ENCODE peak calls at places on chromosomes 7 and 10, in four cellular contexts. One of them, this sample, is unnamed.

GRCh38 chr10:43863859-43864591 is 215.3 kb upstream of the ZNF32 start:
- DNase-seq in mesendoderm: no peak
- DNase-seq in astrocyte of the spinal cord: peak; percentile 83
- DNase-seq in AG08396: peak; percentile 69
- DNase-seq in this sample: peak; percentile 85

GRCh38 chr7:158049271-158049670 is 538.4 kb downstream of the PTPRN2 start:
- DNase-seq in astrocyte of the spinal cord: no peak
- DNase-seq in mesendoderm: no peak
- DNase-seq in AG08396: no peak
- DNase-seq in this sample: no peak

GRCh38 chr7:82319674-82320118 is 123.9 kb downstream of the CACNA2D1 start:
- DNase-seq in AG08396: peak; percentile 51
- DNase-seq in astrocyte of the spinal cord: peak; percentile 88
- DNase-seq in mesendoderm: peak; percentile 30
- DNase-seq in this sample: peak; percentile 88

GRCh38 chr7:92987095-92987494 is 130.7 kb downstream of the SAMD9 start:
- DNase-seq in mesendoderm: no peak
- DNase-seq in AG08396: peak; percentile 19
- DNase-seq in astrocyte of the spinal cord: peak; percentile 67
- DNase-seq in this sample: peak; percentile 85

GRCh38 chr10:14602807-14603538 is 171.7 kb downstream of the FAM107B start:
- DNase-seq in AG08396: no peak
- DNase-seq in mesendoderm: peak; percentile 34
- DNase-seq in astrocyte of the spinal cord: peak; percentile 28
- DNase-seq in this sample: peak; percentile 12

GRCh38 chr7:117220836-117221235 is 102.0 kb downstream of the WNT2 start:
- DNase-seq in mesendoderm: peak; percentile 14
- DNase-seq in astrocyte of the spinal cord: no peak
- DNase-seq in AG08396: no peak
- DNase-seq in this sample: no peak

GRCh38 chr10:44963772-44964633 is 4.4 kb downstream of the RASSF4 start:
- DNase-seq in AG08396: no peak
- DNase-seq in mesendoderm: no peak
- DNase-seq in astrocyte of the spinal cord: no peak
- DNase-seq in this sample: no peak

GRCh38 chr10:70462349-70462984 is 16.1 kb upstream of the PALD1 start:
- DNase-seq in mesendoderm: no peak
- DNase-seq in AG08396: no peak
- DNase-seq in astrocyte of the spinal cord: no peak
- DNase-seq in this sample: no peak

GRCh38 chr7:44995555-44996493 is 4.2 kb upstream of the CCM2 start:
- DNase-seq in AG08396: no peak
- DNase-seq in mesendoderm: no peak
- DNase-seq in astrocyte of the spinal cord: no peak
- DNase-seq in this sample: no peak

GRCh38 chr10:118002581-118002980 is 44.2 kb downstream of the RAB11FIP2 start:
- DNase-seq in astrocyte of the spinal cord: peak; percentile 35
- DNase-seq in mesendoderm: peak; percentile 69
- DNase-seq in AG08396: no peak
- DNase-seq in this sample: peak; percentile 59

GRCh38 chr7:34222722-34223121 is 317.4 kb downstream of the BMPER start:
- DNase-seq in AG08396: no peak
- DNase-seq in mesendoderm: no peak
- DNase-seq in astrocyte of the spinal cord: no peak
- DNase-seq in this sample: no peak

GRCh38 chr7:42373285-42373684 is 136.3 kb upstream of the GLI3 start:
- DNase-seq in mesendoderm: no peak
- DNase-seq in AG08396: no peak
- DNase-seq in astrocyte of the spinal cord: no peak
- DNase-seq in this sample: no peak

GRCh38 chr7:27148031-27148775 is 629 bp upstream of the HOXA6 start:
- DNase-seq in astrocyte of the spinal cord: peak; percentile 66
- DNase-seq in mesendoderm: no peak
- DNase-seq in AG08396: peak; percentile 51
- DNase-seq in this sample: no peak

GRCh38 chr10:62258926-62259325 is 9.7 kb downstream of the RTKN2 start:
- DNase-seq in mesendoderm: no peak
- DNase-seq in astrocyte of the spinal cord: no peak
- DNase-seq in AG08396: no peak
- DNase-seq in this sample: no peak

GRCh38 chr10:132390455-132391371 is 6.3 kb upstream of the PWWP2B start:
- DNase-seq in AG08396: no peak
- DNase-seq in mesendoderm: no peak
- DNase-seq in astrocyte of the spinal cord: no peak
- DNase-seq in this sample: no peak